ENCODE peak calls at places on chromosomes 7 and 10, in four cellular contexts. One of them, this sample, is unnamed.

GRCh38 chr10:103542764-103543616 is 49.5 kb downstream of the NEURL1 start:
- DNase-seq in CD4-positive, alpha-beta T cell: no peak
- DNase-seq in IMR-90: peak
- DNase-seq in NCI-H460: peak
- DNase-seq in this sample: no peak

GRCh38 chr7:142012825-142013506 is 17.3 kb downstream of the MGAM start:
- DNase-seq in CD4-positive, alpha-beta T cell: no peak
- DNase-seq in IMR-90: no peak
- DNase-seq in NCI-H460: no peak
- DNase-seq in this sample: peak

GRCh38 chr10:6781133-6781770 is 201.2 kb upstream of the PRKCQ start:
- DNase-seq in CD4-positive, alpha-beta T cell: no peak
- DNase-seq in IMR-90: no peak
- DNase-seq in NCI-H460: no peak
- DNase-seq in this sample: no peak

GRCh38 chr7:8115547-8116402 is 146.2 kb downstream of the ICA1 start:
- DNase-seq in CD4-positive, alpha-beta T cell: no peak
- DNase-seq in IMR-90: no peak
- DNase-seq in NCI-H460: no peak
- DNase-seq in this sample: no peak

GRCh38 chr7:146660839-146661238 is 544.2 kb downstream of the CNTNAP2 start:
- DNase-seq in CD4-positive, alpha-beta T cell: no peak
- DNase-seq in IMR-90: no peak
- DNase-seq in NCI-H460: no peak
- DNase-seq in this sample: no peak

GRCh38 chr10:77533887-77534278 is 103.7 kb downstream of the KCNMA1 start:
- DNase-seq in CD4-positive, alpha-beta T cell: no peak
- DNase-seq in IMR-90: no peak
- DNase-seq in NCI-H460: no peak
- DNase-seq in this sample: no peak

GRCh38 chr7:29479606-29480200 is 83.9 kb upstream of the PRR15 start:
- DNase-seq in CD4-positive, alpha-beta T cell: no peak
- DNase-seq in IMR-90: no peak
- DNase-seq in NCI-H460: no peak
- DNase-seq in this sample: no peak

GRCh38 chr7:41232086-41232485 is 470.8 kb downstream of the INHBA start:
- DNase-seq in CD4-positive, alpha-beta T cell: no peak
- DNase-seq in IMR-90: peak
- DNase-seq in NCI-H460: no peak
- DNase-seq in this sample: no peak

GRCh38 chr7:69932034-69932628 is 333.9 kb downstream of the AUTS2 start:
- DNase-seq in CD4-positive, alpha-beta T cell: no peak
- DNase-seq in IMR-90: peak
- DNase-seq in NCI-H460: peak
- DNase-seq in this sample: no peak

GRCh38 chr7:87218941-87219544 is 489 bp downstream of the TMEM243 start:
- DNase-seq in CD4-positive, alpha-beta T cell: peak
- DNase-seq in IMR-90: peak
- DNase-seq in NCI-H460: no peak
- DNase-seq in this sample: peak

GRCh38 chr10:85459906-85460305 is 906.7 kb downstream of the GRID1 start:
- DNase-seq in CD4-positive, alpha-beta T cell: no peak
- DNase-seq in IMR-90: no peak
- DNase-seq in NCI-H460: no peak
- DNase-seq in this sample: no peak

GRCh38 chr7:71548746-71549145 is 416.8 kb downstream of the GALNT17 start:
- DNase-seq in CD4-positive, alpha-beta T cell: no peak
- DNase-seq in IMR-90: no peak
- DNase-seq in NCI-H460: no peak
- DNase-seq in this sample: no peak

GRCh38 chr7:2522780-2523433 is 3.3 kb downstream of the LFNG start:
- DNase-seq in CD4-positive, alpha-beta T cell: no peak
- DNase-seq in IMR-90: no peak
- DNase-seq in NCI-H460: no peak
- DNase-seq in this sample: no peak

GRCh38 chr7:134737561-134738353 is 41.7 kb upstream of the CALD1 start:
- DNase-seq in CD4-positive, alpha-beta T cell: no peak
- DNase-seq in IMR-90: peak
- DNase-seq in NCI-H460: no peak
- DNase-seq in this sample: no peak

GRCh38 chr7:452230-452751 is 67.4 kb downstream of the PDGFA start:
- DNase-seq in CD4-positive, alpha-beta T cell: no peak
- DNase-seq in IMR-90: peak
- DNase-seq in NCI-H460: no peak
- DNase-seq in this sample: no peak

GRCh38 chr7:7169296-7169695 is 13.0 kb upstream of the C1GALT1 start:
- DNase-seq in CD4-positive, alpha-beta T cell: no peak
- DNase-seq in IMR-90: no peak
- DNase-seq in NCI-H460: no peak
- DNase-seq in this sample: no peak

GRCh38 chr10:131514454-131514853 is 202.9 kb upstream of the TCERG1L start:
- DNase-seq in CD4-positive, alpha-beta T cell: no peak
- DNase-seq in IMR-90: no peak
- DNase-seq in NCI-H460: no peak
- DNase-seq in this sample: peak

GRCh38 chr10:126459878-126460481 is 71.7 kb upstream of the ADAM12 start:
- DNase-seq in CD4-positive, alpha-beta T cell: no peak
- DNase-seq in IMR-90: peak
- DNase-seq in NCI-H460: peak
- DNase-seq in this sample: no peak

GRCh38 chr10:119538632-119539358 is 3.7 kb downstream of the RGS10 start:
- DNase-seq in CD4-positive, alpha-beta T cell: peak
- DNase-seq in IMR-90: no peak
- DNase-seq in NCI-H460: no peak
- DNase-seq in this sample: no peak

GRCh38 chr7:64313740-64314491 is at the start of gene ZNF736:
- DNase-seq in CD4-positive, alpha-beta T cell: peak
- DNase-seq in IMR-90: peak
- DNase-seq in NCI-H460: no peak
- DNase-seq in this sample: peak

GRCh38 chr7:26549281-26549943 is 257.8 kb downstream of the SNX10 start:
- DNase-seq in CD4-positive, alpha-beta T cell: no peak
- DNase-seq in IMR-90: no peak
- DNase-seq in NCI-H460: no peak
- DNase-seq in this sample: no peak

GRCh38 chr7:100911484-100911883 is 15.8 kb upstream of the ACHE start:
- DNase-seq in CD4-positive, alpha-beta T cell: no peak
- DNase-seq in IMR-90: no peak
- DNase-seq in NCI-H460: no peak
- DNase-seq in this sample: no peak

GRCh38 chr10:44971935-44972792 is 6.4 kb downstream of the DEPP1 start:
- DNase-seq in CD4-positive, alpha-beta T cell: no peak
- DNase-seq in IMR-90: no peak
- DNase-seq in NCI-H460: no peak
- DNase-seq in this sample: no peak

GRCh38 chr7:28349637-28350036 is 62.7 kb upstream of the CREB5 start:
- DNase-seq in CD4-positive, alpha-beta T cell: no peak
- DNase-seq in IMR-90: peak
- DNase-seq in NCI-H460: peak
- DNase-seq in this sample: no peak

GRCh38 chr7:30028749-30029635 is 780 bp downstream of the PLEKHA8 start:
- DNase-seq in CD4-positive, alpha-beta T cell: peak
- DNase-seq in IMR-90: peak
- DNase-seq in NCI-H460: no peak
- DNase-seq in this sample: no peak

GRCh38 chr10:100115011-100115770 is 33.5 kb upstream of the CPN1 start:
- DNase-seq in CD4-positive, alpha-beta T cell: no peak
- DNase-seq in IMR-90: no peak
- DNase-seq in NCI-H460: no peak
- DNase-seq in this sample: no peak

GRCh38 chr10:47183726-47184084 is 116.3 kb upstream of the GDF10 start:
- DNase-seq in CD4-positive, alpha-beta T cell: no peak
- DNase-seq in IMR-90: no peak
- DNase-seq in NCI-H460: no peak
- DNase-seq in this sample: no peak

GRCh38 chr10:3103646-3104045 is 36.3 kb downstream of the PFKP start:
- DNase-seq in CD4-positive, alpha-beta T cell: no peak
- DNase-seq in IMR-90: no peak
- DNase-seq in NCI-H460: no peak
- DNase-seq in this sample: no peak

GRCh38 chr10:130933008-130933390 is 378.5 kb downstream of the TCERG1L start:
- DNase-seq in CD4-positive, alpha-beta T cell: no peak
- DNase-seq in IMR-90: no peak
- DNase-seq in NCI-H460: no peak
- DNase-seq in this sample: no peak

GRCh38 chr7:119026391-119026790 is 801.9 kb downstream of the ANKRD7 start:
- DNase-seq in CD4-positive, alpha-beta T cell: no peak
- DNase-seq in IMR-90: no peak
- DNase-seq in NCI-H460: no peak
- DNase-seq in this sample: no peak

GRCh38 chr7:140081774-140082425 is 19.1 kb upstream of the PARP12 start:
- DNase-seq in CD4-positive, alpha-beta T cell: no peak
- DNase-seq in IMR-90: no peak
- DNase-seq in NCI-H460: no peak
- DNase-seq in this sample: no peak

GRCh38 chr10:132890301-132890700 is 52.1 kb downstream of the CFAP46 start:
- DNase-seq in CD4-positive, alpha-beta T cell: peak
- DNase-seq in IMR-90: no peak
- DNase-seq in NCI-H460: no peak
- DNase-seq in this sample: no peak

GRCh38 chr10:34049887-34050286 is 715.4 kb upstream of the NRP1 start:
- DNase-seq in CD4-positive, alpha-beta T cell: no peak
- DNase-seq in IMR-90: peak
- DNase-seq in NCI-H460: no peak
- DNase-seq in this sample: no peak

This sample was measured in NK-92 treated with Interleukin-12 subunit alpha and Interleukin-12 subunit beta, amount 100 ng/mL, for 24 hours.